ENCODE peak calls at places on chromosome 11, in six cellular contexts. K is stomach, V is body of pancreas, C is tibial nerve, I is testis, H is GM12891. U is an unnamed sample.

GRCh38 chr11:102240502-102240901 is 76.8 kb upstream of the BIRC3 start:
- DNase-seq in K (no peak), V (no peak), C (no peak), I (no peak), H (no peak), U (no peak)

GRCh38 chr11:79165908-79166307 is 274.9 kb downstream of the TENM4 start:
- DNase-seq in K (no peak), V (no peak), C (no peak), I (no peak), H (no peak), U (no peak)

GRCh38 chr11:31870609-31871309 is 59.6 kb upstream of the PAX6 start:
- DNase-seq in K (peak; percentile 50), V (peak; percentile 44), C (no peak), I (peak; percentile 68), H (peak; percentile 15), U (peak; percentile 47)

GRCh38 chr11:50174975-50175374 is 142.3 kb downstream of the OR4C45 start:
- DNase-seq in K (no peak), V (no peak), C (no peak), I (no peak), H (no peak), U (no peak)

GRCh38 chr11:35305670-35306382 is 113.5 kb downstream of the SLC1A2 start:
- DNase-seq in K (peak; percentile 36), V (no peak), C (no peak), I (no peak), H (peak; percentile 29), U (peak; percentile 46)

GRCh38 chr11:46630237-46630636 is 12.9 kb downstream of the ATG13 start:
- DNase-seq in K (no peak), V (no peak), C (no peak), I (no peak), H (no peak), U (no peak)

GRCh38 chr11:78256962-78257361 is 68.2 kb downstream of the USP35 start:
- DNase-seq in K (peak; percentile 86), V (peak; percentile 69), C (peak; percentile 57), I (peak; percentile 54), H (no peak), U (no peak)

GRCh38 chr11:57310630-57311086 is 14.1 kb downstream of the TNKS1BP1 start:
- DNase-seq in K (no peak), V (peak; percentile 92), C (no peak), I (peak; percentile 37), H (no peak), U (no peak)

GRCh38 chr11:66326261-66327111 is 9.6 kb upstream of the CD248 start:
- DNase-seq in K (no peak), V (no peak), C (peak; percentile 31), I (no peak), H (no peak), U (no peak)

GRCh38 chr11:72585762-72586590 is 88.2 kb downstream of the PDE2A start:
- DNase-seq in K (peak; percentile 80), V (peak; percentile 82), C (peak; percentile 44), I (peak; percentile 87), H (peak; percentile 89), U (peak; percentile 64)

GRCh38 chr11:110349109-110349996 is 52.9 kb upstream of the RDX start:
- DNase-seq in K (no peak), V (no peak), C (no peak), I (peak; percentile 81), H (peak; percentile 29), U (no peak)

DNA sequence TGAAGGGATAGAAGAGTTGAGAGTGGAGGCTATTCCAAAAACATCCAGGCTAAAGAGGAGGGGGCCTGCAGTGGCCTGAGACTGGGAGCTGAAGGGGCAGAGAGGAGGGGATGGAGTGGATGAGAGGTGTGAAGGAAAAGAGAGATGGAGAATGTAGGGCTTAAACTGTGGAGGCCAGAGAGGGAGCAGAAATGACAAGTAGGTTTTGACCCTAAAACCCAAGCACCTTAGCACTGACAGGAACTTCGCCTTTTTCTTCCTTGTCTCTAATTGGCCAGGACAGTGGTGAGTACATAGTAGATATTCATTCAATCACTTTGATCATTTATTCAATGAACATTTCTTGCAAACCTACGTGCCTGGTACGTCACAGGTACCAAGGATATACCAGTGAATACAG is 7.3 kb downstream of the FAM111B start:
- DNase-seq in K (no peak), V (no peak), C (no peak), I (no peak), H (no peak), U (no peak)
- TF ChIP-seq POLR2A in K (no peak), V (no peak), C (no peak), I (no peak), H (peak; percentile 23), U (no peak)

DNA sequence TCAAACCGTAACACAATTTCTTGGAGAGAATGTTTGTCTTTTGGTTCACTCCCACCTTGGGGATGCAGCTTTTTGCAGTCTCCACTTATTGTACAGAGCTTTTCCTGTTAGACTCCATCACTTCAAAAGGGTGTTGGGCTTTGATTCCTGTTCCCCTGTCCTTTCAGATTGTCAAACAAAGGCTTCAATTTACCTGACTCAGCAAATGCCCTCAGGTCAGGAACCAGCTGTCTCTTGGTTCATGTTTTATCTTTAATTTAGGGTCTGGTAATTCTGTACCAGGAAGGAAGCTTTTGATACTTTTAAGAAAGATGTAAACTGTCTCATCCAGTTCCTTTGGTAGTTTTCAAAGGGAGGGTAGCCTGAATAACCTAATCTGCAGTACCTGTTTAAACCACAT is 880.7 kb downstream of the NTM start:
- DNase-seq in K (no peak), V (no peak), C (no peak), I (no peak), H (no peak), U (no peak)
- TF ChIP-seq POLR2A in K (no peak), V (no peak), C (no peak), I (no peak), H (no peak), U (no peak)

GRCh38 chr11:65169164-65169641 is 830 bp upstream of the SPDYC start:
- DNase-seq in K (no peak), V (no peak), C (no peak), I (no peak), H (no peak), U (no peak)
- TF ChIP-seq POLR2A in K (no peak), V (no peak), C (no peak), I (no peak), H (peak; percentile 31), U (no peak)

GRCh38 chr11:130520231-130520630 is 71.8 kb downstream of the ADAMTS15 start:
- DNase-seq in K (no peak), V (peak; percentile 72), C (no peak), I (peak; percentile 31), H (no peak), U (no peak)

GRCh38 chr11:130524132-130524790 is 75.8 kb downstream of the ADAMTS15 start:
- DNase-seq in K (no peak), V (no peak), C (no peak), I (no peak), H (no peak), U (no peak)

GRCh38 chr11:130523166-130523565 is 74.7 kb downstream of the ADAMTS15 start:
- DNase-seq in K (no peak), V (no peak), C (no peak), I (no peak), H (no peak), U (no peak)

GRCh38 chr11:130523609-130524008 is 75.2 kb downstream of the ADAMTS15 start:
- DNase-seq in K (no peak), V (no peak), C (no peak), I (no peak), H (no peak), U (no peak)

GRCh38 chr11:130522284-130522961 is 74.0 kb downstream of the ADAMTS15 start:
- DNase-seq in K (peak; percentile 93), V (peak; percentile 93), C (peak; percentile 90), I (peak; percentile 94), H (no peak), U (peak; percentile 79)
- TF ChIP-seq POLR2A in K (no peak), V (no peak), C (no peak), I (no peak), H (no peak), U (no peak)

DNA sequence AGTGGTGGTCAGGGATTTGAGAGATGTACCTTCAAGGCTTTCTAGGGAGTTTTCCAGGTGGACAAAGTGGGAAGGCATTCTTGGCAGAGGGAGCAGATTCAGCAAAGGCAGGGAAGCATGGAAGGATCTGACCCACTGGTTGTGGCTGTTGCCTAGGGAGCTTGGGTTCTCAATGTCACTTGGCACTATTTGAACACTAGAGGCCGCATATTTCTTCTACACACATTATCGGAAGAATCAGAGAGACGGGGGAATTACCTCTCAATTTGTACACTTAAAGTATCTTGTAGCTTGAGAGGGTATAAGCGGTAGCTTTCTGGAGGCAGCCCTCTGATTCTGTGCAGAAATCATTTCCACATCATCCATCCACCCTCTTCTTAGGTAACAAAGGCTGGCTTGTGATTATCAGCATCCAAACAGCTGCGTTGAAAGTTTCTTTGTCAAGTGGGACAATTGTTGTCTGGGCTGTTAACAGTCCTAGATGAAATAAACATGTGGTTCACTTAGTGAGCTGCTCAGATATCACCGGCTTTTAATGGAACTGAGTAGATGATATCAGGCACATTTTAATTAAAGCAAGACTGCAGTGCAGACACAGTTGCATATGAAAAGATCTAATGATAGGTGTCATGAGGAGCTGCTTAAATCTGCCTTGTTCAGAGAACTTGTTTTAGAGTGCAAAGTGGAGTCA is 2.6 kb downstream of the NELL1 start:
- DNase-seq in K (no peak), V (no peak), C (no peak), I (no peak), H (peak; percentile 29), U (peak; percentile 20)
- TF ChIP-seq POLR2A in K (no peak), V (no peak), C (no peak), I (no peak), H (no peak), U (no peak)

GRCh38 chr11:7513210-7514098 is at the start of gene PPFIBP2:
- DNase-seq in K (peak; percentile 88), V (peak; percentile 84), C (peak; percentile 66), I (peak; percentile 86), H (peak; percentile 86), U (peak; percentile 90)
- TF ChIP-seq POLR2A in K (no peak), V (peak; percentile 67), C (peak; percentile 45), I (no peak), H (peak; percentile 53), U (no peak)

GRCh38 chr11:73982990-73983763 is 534 bp upstream of the UCP2 start:
- DNase-seq in K (peak; percentile 94), V (peak; percentile 91), C (peak; percentile 72), I (peak; percentile 95), H (peak; percentile 92), U (peak; percentile 99)
- TF ChIP-seq POLR2A in K (no peak), V (peak; percentile 87), C (peak; percentile 20), I (no peak), H (peak; percentile 91), U (no peak)

DNA sequence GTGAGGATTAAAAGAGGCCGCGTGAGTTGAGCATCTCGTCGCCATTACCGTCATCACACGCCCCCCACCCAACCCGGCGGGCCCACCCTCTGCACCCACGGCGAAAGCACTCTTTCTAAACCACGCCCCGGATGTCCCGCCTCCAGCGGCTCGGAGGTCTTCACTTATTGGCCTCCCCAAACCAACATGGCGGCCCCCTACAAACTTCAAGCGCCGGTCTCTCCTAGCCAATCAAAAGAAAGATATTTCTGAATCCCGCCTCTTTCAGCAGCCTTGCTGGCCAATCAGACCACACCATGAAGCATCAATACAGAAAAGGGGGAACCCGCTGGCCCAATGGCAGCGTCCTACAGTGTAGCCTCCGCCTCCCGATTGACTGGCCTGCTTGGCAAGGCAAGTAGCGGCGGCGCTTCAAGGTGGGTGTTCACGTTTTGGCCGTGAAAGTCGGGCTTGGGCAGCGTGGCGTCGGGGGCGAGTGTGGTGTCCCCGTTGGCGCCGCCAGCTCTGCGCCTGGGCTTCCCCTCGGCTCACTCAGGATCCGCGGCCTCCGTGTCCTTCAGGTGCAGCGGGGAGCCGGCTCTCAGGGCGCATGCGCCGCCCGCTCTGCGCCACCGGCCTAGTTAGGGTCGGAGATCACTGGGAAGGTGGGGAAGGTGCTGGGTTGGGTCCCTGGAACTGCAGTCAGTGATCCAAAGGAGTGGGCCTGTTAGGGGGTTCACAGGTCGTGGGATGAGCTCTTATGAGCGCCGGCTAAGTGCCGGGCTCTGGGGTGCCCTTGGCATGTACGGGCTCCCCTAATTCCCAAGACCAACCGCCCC is at the start of gene NDUFS8:
- DNase-seq in K (peak; percentile 95), V (peak; percentile 96), C (peak; percentile 95), I (peak; percentile 99), H (peak; percentile 99), U (peak; percentile 99)
- TF ChIP-seq POLR2A in K (no peak), V (peak; percentile 69), C (no peak), I (no peak), H (peak; percentile 63), U (peak; percentile 64)